ENCODE peak calls at places on chromosomes 5 and 9, in five cellular contexts. I is fibroblast of lung, T is cardiac fibroblast, V is bronchial epithelial cell, U is fibroblast of mammary gland. J is an unnamed sample.

GRCh38 chr9:106784076-106784475 is 78.9 kb upstream of the ZNF462 start:
- DNase-seq in V (no peak), I (peak), T (peak), U (no peak), J (no peak)

GRCh38 chr9:21995652-21996275 is 1.2 kb downstream of the CDKN2B-AS1 start:
- DNase-seq in I (peak), T (peak), V (no peak), U (peak), J (peak)

GRCh38 chr5:146130440-146131045 is 25.2 kb upstream of the PLAC8L1 start:
- DNase-seq in I (peak), T (peak), V (peak), U (peak), J (peak)

GRCh38 chr9:133114886-133115603 is 6.0 kb downstream of the RALGDS start:
- DNase-seq in T (no peak), U (no peak), I (no peak), V (no peak), J (no peak)

GRCh38 chr9:114117996-114118830 is 19.1 kb upstream of the KIF12 start:
- DNase-seq in U (no peak), V (no peak), I (no peak), T (no peak), J (no peak)

GRCh38 chr5:133750856-133751255 is 138.5 kb upstream of the FSTL4 start:
- DNase-seq in V (no peak), U (no peak), T (no peak), I (no peak), J (no peak)

GRCh38 chr5:123807177-123807900 is 295.4 kb downstream of the CSNK1G3 start:
- DNase-seq in V (peak), I (no peak), T (no peak), U (no peak), J (no peak)

GRCh38 chr9:34929506-34930102 is 28.5 kb upstream of the PHF24 start:
- DNase-seq in V (peak), T (peak), I (peak), U (peak), J (peak)

GRCh38 chr5:4142842-4143241 is 547.2 kb downstream of the IRX1 start:
- DNase-seq in V (no peak), I (no peak), T (no peak), U (no peak), J (no peak)

GRCh38 chr5:11903614-11904269 is 504 bp downstream of the CTNND2 start:
- DNase-seq in T (peak), U (no peak), V (no peak), I (peak), J (no peak)

GRCh38 chr5:87722286-87722685 is 309.6 kb upstream of the CCNH start:
- DNase-seq in V (peak), U (peak), T (no peak), I (peak), J (no peak)

GRCh38 chr5:179731791-179732411 is 721 bp upstream of the MAML1 start:
- DNase-seq in I (peak), U (peak), T (peak), V (peak), J (no peak)

GRCh38 chr5:109374625-109375024 is 35.1 kb downstream of the PJA2 start:
- DNase-seq in V (no peak), U (peak), I (no peak), T (no peak), J (no peak)

GRCh38 chr5:125446986-125447385 is 700.5 kb upstream of the ZNF608 start:
- DNase-seq in I (peak), V (peak), T (peak), U (peak), J (peak)

GRCh38 chr5:66898241-66899039 is 298.2 kb downstream of the CD180 start:
- DNase-seq in V (peak), I (peak), U (no peak), T (peak), J (no peak)
- H3K4me3 ChIP-seq in V (no peak), I (no peak), U (no peak), T (no peak), J (no peak)

GRCh38 chr5:93581738-93582414 is 857 bp upstream of the NR2F1-AS1 start:
- DNase-seq in I (peak), T (peak), U (peak), V (no peak), J (peak)
- H3K4me3 ChIP-seq in I (peak), T (peak), U (peak), V (peak), J (peak)

GRCh38 chr5:59810041-59810440 is 83.5 kb downstream of the PDE4D start:
- DNase-seq in U (peak), V (peak), I (peak), T (peak), J (peak)
- H3K4me3 ChIP-seq in U (no peak), V (no peak), I (no peak), T (no peak), J (no peak)

GRCh38 chr5:172860520-172861443 is 26.7 kb downstream of the ERGIC1 start:
- DNase-seq in T (peak), I (peak), V (peak), U (peak), J (peak)
- H3K4me3 ChIP-seq in T (no peak), I (no peak), V (no peak), U (no peak), J (no peak)

GRCh38 chr9:33448159-33448511 is 742 bp upstream of the AQP3 start:
- DNase-seq in T (no peak), I (no peak), U (no peak), V (peak), J (no peak)

GRCh38 chr9:33445389-33445881 is 2.0 kb downstream of the AQP3 start:
- DNase-seq in U (no peak), I (no peak), T (no peak), V (no peak), J (no peak)

GRCh38 chr9:33445941-33446506 is 1.4 kb downstream of the AQP3 start:
- DNase-seq in T (no peak), U (no peak), I (no peak), V (no peak), J (no peak)

GRCh38 chr9:33447404-33448158 is at the start of gene AQP3:
- DNase-seq in U (no peak), I (peak), V (no peak), T (no peak), J (peak)

DNA sequence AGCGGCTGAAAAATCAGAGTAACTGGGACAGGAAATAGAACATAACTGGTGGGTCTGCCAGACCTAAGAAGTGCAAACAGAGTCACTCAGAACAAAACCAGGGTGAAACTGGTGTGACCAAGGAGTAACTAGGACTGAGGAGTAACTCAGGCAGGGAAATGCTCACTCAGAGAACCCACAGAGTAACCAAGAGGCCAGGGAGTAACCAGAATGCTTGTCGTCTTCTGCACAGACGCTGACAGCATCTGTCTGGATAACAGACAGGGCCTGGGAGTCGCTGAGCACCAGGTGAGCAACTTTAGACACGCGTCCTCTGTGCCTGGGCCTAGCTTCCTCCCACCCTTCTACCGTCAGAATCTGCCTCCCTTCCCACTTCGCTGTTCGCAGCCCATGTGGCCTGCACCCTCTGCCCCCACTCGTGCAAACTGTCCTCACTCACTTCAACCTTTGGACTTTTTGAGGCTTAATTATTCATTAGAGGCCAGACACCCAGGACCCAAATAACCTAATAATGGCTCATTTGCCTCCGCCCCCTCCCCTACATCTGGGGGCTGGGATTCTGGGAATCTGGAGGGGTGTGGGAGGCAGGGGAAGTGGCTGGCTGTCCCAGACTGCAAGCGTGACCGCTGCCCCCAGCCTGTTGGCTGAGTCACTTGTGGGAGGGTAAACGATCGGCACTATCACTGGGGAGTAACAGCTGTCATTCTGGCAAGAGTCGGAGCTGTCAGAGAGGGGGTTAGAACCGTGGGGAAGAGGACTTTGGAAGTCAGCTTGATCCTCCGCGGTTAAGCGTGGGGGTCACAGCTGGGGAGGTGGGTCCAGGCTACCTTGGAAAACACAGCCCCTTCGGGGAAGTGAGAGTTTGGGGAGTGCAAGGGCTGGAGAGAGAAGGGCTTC is 638 bp downstream of the AQP3 start:
- DNase-seq in U (peak), I (peak), V (peak), T (peak), J (peak)
- H3K4me3 ChIP-seq in U (peak), I (peak), V (peak), T (peak), J (peak)

DNA sequence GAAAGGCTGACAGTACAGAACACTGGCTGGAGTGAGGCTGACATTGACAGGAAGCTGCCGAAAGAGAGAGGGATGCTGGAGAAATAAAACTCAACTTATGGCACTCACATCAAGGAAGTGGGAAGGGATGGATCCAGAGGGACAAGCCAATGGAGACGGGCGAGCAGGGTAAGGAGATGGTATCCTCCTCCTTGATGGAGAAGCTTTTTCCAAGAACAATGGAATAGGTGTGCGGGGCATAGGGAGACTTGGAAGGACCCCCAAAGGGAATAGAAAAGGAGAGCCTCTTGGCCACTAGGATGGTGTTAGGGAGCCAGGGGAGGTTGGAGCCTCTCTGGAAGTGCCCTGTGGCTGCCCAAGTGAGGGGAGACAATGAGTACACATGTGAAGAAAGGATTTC is 58.4 kb upstream of the GRHPR start:
- DNase-seq in U (no peak), T (no peak), V (no peak), I (no peak), J (no peak)
- H3K4me3 ChIP-seq in U (no peak), T (no peak), V (no peak), I (no peak), J (no peak)

GRCh38 chr5:1887400-1888360 is 5.0 kb upstream of the IRX4 start:
- DNase-seq in U (no peak), I (no peak), V (no peak), T (no peak), J (no peak)
- H3K4me3 ChIP-seq in U (no peak), I (no peak), V (no peak), T (no peak), J (no peak)

DNA sequence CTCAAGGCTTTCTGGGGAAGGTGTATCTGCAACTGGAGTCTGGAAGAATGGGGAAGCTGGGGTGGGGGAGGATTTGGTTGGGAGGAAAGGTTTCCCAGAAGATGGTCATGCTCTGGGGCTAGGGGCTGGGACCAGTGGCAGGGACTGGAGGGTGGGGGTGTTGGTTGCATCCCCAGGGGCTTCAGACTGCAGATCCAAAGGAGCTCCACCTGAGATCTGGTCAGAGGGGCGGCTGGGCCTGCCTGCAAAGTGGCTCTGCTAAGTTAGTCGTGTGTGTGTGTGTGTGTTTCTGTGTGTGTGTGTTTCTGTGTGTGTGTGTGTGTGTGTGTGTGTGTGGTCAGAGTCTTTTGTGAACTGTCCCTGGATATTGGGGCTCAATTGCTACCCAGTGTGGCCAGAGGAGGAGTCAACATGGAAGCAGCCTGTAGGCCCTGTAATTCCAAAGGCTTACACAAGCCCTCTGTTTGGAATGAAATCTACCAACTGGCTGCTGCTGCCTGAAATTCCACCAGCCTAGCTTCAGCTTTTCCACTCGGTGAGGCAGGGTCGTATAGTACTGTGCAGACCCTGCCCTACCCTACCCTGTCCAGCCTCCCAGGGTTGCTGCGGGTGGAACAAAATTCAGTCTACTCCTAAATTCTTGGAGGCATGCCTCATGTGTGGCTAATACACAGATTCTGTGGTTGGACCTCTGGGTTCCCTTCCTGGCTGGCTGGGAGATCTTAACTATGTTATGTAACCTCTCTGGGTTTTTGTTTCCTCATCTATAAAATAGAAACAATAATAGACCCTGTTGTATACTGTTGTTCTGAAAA is 12.5 kb upstream of the SYNPO start:
- DNase-seq in T (peak), V (no peak), U (peak), I (peak), J (no peak)
- H3K4me3 ChIP-seq in T (no peak), V (no peak), U (no peak), I (no peak), J (no peak)

GRCh38 chr9:134329886-134330285 is 3.6 kb downstream of the RXRA start:
- DNase-seq in T (peak), U (no peak), V (peak), I (no peak), J (no peak)
- H3K4me3 ChIP-seq in T (no peak), U (no peak), V (peak), I (no peak), J (no peak)

GRCh38 chr5:17331649-17332048 is 114.2 kb downstream of the BASP1 start:
- DNase-seq in U (no peak), V (no peak), I (no peak), T (no peak), J (no peak)

GRCh38 chr5:17327048-17327447 is 109.6 kb downstream of the BASP1 start:
- DNase-seq in V (no peak), I (no peak), U (no peak), T (no peak), J (no peak)

GRCh38 chr5:17326600-17327037 is 109.2 kb downstream of the BASP1 start:
- DNase-seq in V (no peak), T (no peak), U (no peak), I (no peak), J (no peak)

GRCh38 chr5:17330386-17330785 is 113.0 kb downstream of the BASP1 start:
- DNase-seq in I (no peak), U (no peak), V (peak), T (no peak), J (no peak)

DNA sequence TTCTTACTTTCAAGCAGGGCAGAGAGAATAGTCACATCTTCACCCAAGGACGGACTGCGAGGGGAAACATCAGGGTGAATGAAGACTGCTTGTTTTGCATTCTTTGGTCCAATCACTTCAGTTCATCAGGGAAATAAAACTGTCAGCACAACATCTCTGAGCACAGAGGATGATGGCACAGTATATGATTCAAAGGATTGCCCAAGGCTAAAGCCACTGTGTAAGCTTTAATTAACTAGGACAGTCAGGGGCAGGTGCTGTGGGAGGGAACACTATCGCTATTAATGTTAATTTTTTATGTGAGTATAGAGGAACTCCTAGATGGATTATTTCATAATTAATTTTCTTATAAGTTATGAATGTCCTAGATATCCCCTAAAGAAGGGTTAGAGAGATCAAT is 112.1 kb downstream of the BASP1 start:
- DNase-seq in V (no peak), U (no peak), T (no peak), I (no peak), J (no peak)
- H3K4me3 ChIP-seq in V (no peak), U (no peak), T (no peak), I (no peak), J (no peak)

J was measured in endothelial cell of umbilical vein.